ENCODE peak calls at places on chromosomes 12 and 14, in seven cellular contexts. F is testis, E is lung, S is IMR-90, C is lower lobe of right lung, P is ovary, R is psoas muscle. O is an unnamed sample.

GRCh38 chr14:71437870-71438269 is 494.4 kb upstream of the RGS6 start:
- DNase-seq in F (no peak), E (no peak), S (peak; percentile 17), C (no peak), P (no peak), R (no peak), O (no peak)

GRCh38 chr14:104239866-104240301 is 101.5 kb downstream of the KIF26A start:
- DNase-seq in F (no peak), E (no peak), S (no peak), C (peak; percentile 32), P (peak; percentile 7), R (no peak), O (no peak)

GRCh38 chr12:96112733-96113132 is 77.3 kb upstream of the LTA4H start:
- DNase-seq in F (no peak), E (no peak), S (no peak), C (no peak), P (no peak), R (no peak), O (no peak)

GRCh38 chr12:8077207-8077606 is 4.9 kb upstream of the NECAP1 start:
- DNase-seq in F (no peak), E (no peak), S (peak; percentile 62), C (no peak), P (no peak), R (no peak), O (no peak)

GRCh38 chr14:71248204-71248603 is 340.9 kb downstream of the PCNX1 start:
- DNase-seq in F (no peak), E (no peak), S (peak; percentile 65), C (no peak), P (no peak), R (no peak), O (no peak)

GRCh38 chr12:26319511-26319910 is 124.1 kb downstream of the SSPN start:
- DNase-seq in F (peak; percentile 78), E (peak; percentile 36), S (peak; percentile 94), C (peak; percentile 46), P (peak; percentile 74), R (peak; percentile 65), O (peak; percentile 98)

GRCh38 chr14:61429316-61429715 is 107.9 kb downstream of the PRKCH start:
- DNase-seq in F (no peak), E (no peak), S (no peak), C (no peak), P (no peak), R (no peak), O (no peak)

GRCh38 chr14:73786942-73787759 is 64.5 kb upstream of the PTGR2 start:
- DNase-seq in F (peak; percentile 76), E (peak; percentile 64), S (peak; percentile 35), C (peak; percentile 82), P (peak; percentile 81), R (peak; percentile 86), O (no peak)

GRCh38 chr12:97977870-97978269 is 515.3 kb downstream of the RMST start:
- DNase-seq in F (no peak), E (no peak), S (no peak), C (no peak), P (no peak), R (no peak), O (no peak)

GRCh38 chr12:32583535-32583934 is 95.6 kb upstream of the DNM1L start:
- DNase-seq in F (no peak), E (no peak), S (peak; percentile 78), C (no peak), P (no peak), R (no peak), O (no peak)

GRCh38 chr14:105328678-105329390 is 14.3 kb downstream of the PACS2 start:
- DNase-seq in F (peak; percentile 56), E (no peak), S (no peak), C (no peak), P (no peak), R (peak; percentile 47), O (no peak)

GRCh38 chr12:52614381-52615207 is 3.8 kb downstream of the KRT73 start:
- DNase-seq in F (no peak), E (peak; percentile 16), S (no peak), C (no peak), P (no peak), R (no peak), O (no peak)

GRCh38 chr12:95718001-95718400 is 72.6 kb downstream of the NTN4 start:
- DNase-seq in F (no peak), E (no peak), S (no peak), C (no peak), P (no peak), R (no peak), O (no peak)

GRCh38 chr12:65952737-65953209 is 128.5 kb downstream of the HMGA2 start:
- DNase-seq in F (no peak), E (no peak), S (peak; percentile 87), C (no peak), P (no peak), R (no peak), O (no peak)

GRCh38 chr12:108215458-108215857 is 86.4 kb downstream of the WSCD2 start:
- DNase-seq in F (no peak), E (no peak), S (no peak), C (no peak), P (no peak), R (no peak), O (no peak)

GRCh38 chr12:117486840-117487659 is 125.6 kb upstream of the NOS1 start:
- DNase-seq in F (no peak), E (no peak), S (no peak), C (no peak), P (no peak), R (peak; percentile 83), O (peak; percentile 68)

GRCh38 chr12:105492591-105492990 is 162.1 kb downstream of the C12orf75 start:
- DNase-seq in F (no peak), E (no peak), S (peak; percentile 43), C (no peak), P (no peak), R (no peak), O (no peak)

GRCh38 chr12:3680919-3681594 is 71.9 kb downstream of the CRACR2A start:
- DNase-seq in F (peak; percentile 84), E (peak; percentile 36), S (no peak), C (no peak), P (peak; percentile 89), R (peak; percentile 74), O (no peak)

GRCh38 chr14:85634205-85634604 is 104.3 kb downstream of the FLRT2 start:
- DNase-seq in F (no peak), E (no peak), S (no peak), C (no peak), P (no peak), R (no peak), O (no peak)

GRCh38 chr12:52969828-52970569 is 21.1 kb downstream of the KRT18 start:
- DNase-seq in F (no peak), E (no peak), S (no peak), C (no peak), P (no peak), R (no peak), O (no peak)

DNA sequence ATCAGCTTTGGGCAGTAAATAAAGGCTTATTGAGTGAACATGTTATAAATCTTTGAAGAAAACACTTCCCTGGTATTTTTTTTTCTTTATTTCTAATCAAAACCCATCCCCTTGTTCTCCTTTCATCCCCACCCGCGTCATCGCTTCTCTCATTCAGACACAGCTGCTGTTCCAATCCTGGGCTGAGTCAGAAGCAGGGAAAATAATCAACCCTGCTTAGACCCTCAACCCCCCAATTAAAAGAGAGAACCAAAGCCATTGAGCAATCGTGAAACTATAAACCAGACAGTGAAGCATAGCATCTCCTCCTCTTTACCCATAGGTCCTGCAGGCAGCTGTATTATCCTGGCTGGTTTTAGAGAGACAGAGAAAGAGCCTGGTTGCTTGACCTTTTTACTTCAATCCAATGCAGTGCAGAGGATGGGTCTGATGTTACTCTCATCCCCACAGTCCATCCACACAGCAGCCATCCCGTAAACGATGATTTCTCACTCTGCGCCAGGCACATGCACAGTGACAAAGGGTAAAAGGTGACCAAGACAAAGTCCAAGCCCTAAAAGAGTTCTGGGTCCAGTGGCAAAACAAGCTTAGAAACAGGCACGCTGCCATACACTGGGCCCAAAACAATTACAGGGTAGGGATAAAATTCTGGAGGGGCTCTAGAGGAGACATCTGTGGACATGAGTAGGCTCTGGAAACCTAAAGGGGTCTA is 238.3 kb downstream of the GALC start:
- DNase-seq in F (no peak), E (no peak), S (no peak), C (no peak), P (no peak), R (no peak), O (no peak)
- H3K4me3 ChIP-seq in F (no peak overlapping the region), E (no peak overlapping the region), S (no peak overlapping the region), C (no peak overlapping the region), P (no peak overlapping the region), R (no peak overlapping the region), O (no peak overlapping the region)

DNA sequence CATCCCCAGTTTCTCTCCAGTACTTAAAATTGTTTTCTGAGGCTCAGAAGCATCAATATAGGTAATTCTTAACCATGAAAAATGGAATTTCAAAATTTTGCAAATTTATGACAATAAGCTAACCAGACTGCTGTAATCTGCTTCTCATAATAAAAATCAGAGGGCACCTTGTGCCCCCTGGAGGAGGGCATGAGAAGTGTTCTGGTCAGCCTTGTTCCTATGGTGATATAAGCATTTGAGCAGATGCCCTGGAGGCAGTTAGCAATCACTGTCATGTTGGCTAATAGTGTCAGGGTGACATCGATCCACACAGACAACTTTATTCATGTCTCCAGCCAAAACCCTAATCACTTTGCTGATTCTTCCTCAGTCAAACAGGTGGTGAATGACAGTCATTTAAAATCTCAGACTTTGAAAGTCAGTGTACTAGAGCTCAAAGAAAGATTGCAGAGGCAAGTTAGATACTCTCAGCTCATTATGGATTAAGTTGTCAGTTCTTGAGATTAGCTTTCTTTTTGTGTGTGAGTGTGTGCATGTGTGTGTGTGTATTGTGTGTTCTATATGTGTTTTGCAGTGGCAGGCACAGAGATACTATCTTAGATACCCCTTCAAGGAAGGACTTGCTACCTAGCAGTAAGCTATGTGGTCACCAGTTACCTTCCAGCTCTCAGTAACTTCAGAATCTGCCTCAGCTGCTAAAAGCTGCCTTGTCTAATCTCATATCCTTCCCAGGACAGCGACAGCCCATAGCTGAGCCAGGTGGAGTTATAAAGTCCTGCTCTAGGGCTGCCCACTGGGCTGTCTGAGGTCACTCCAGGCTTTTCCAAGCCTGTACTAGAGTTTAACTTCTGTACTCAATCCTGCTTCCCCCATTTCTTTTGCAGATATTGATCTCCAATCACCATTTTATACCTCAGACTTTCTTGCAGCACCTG is 942.8 kb downstream of the GALC start:
- DNase-seq in F (peak; percentile 47), E (no peak), S (peak; percentile 47), C (no peak), P (no peak), R (no peak), O (no peak)
- TF ChIP-seq CTCF in F (no peak), E (no peak), S (peak; percentile 70), C (peak; percentile 20), P (no peak), R (no peak), O (peak; percentile 73)

GRCh38 chr14:67241416-67242362 is at the start of gene PALS1:
- DNase-seq in F (peak; percentile 59), E (peak; percentile 48), S (peak; percentile 88), C (no peak), P (no peak), R (no peak), O (peak; percentile 70)
- H3K4me3 ChIP-seq in F (peak within 1 kb of the TSS; percentile 81), E (peak within 1 kb of the TSS; percentile 74), S (peak within 1 kb of the TSS; percentile 83), C (peak within 1 kb of the TSS; percentile 88), P (peak within 1 kb of the TSS; percentile 76), R (peak within 1 kb of the TSS; percentile 100), O (peak within 1 kb of the TSS; percentile 83)

GRCh38 chr14:93207468-93208308 is 632 bp downstream of the UBR7 start:
- DNase-seq in F (peak; percentile 56), E (peak; percentile 59), S (peak; percentile 64), C (no peak), P (no peak), R (peak; percentile 78), O (no peak)

GRCh38 chr14:93201155-93201704 is 5.6 kb downstream of the GON7 start:
- DNase-seq in F (no peak), E (no peak), S (no peak), C (no peak), P (no peak), R (no peak), O (no peak)

GRCh38 chr14:93212432-93212831 is 5.4 kb downstream of the UBR7 start:
- DNase-seq in F (no peak), E (no peak), S (no peak), C (no peak), P (no peak), R (no peak), O (no peak)

GRCh38 chr14:93206793-93207467 is at the start of the genes GON7 and UBR7:
- DNase-seq in F (peak; percentile 97), E (peak; percentile 97), S (peak; percentile 96), C (peak; percentile 94), P (peak; percentile 93), R (peak; percentile 97), O (peak; percentile 74)
- TF ChIP-seq CTCF in F (peak; percentile 31), E (peak; percentile 14), S (peak; percentile 44), C (peak; percentile 48), P (peak; percentile 53), R (peak; percentile 36), O (peak; percentile 41)

O was measured in epithelial cell of proximal tubule.